ENCODE peak calls at places on chromosomes 12 and 14, in seven cellular contexts. D is mesendoderm, M is H9, I is neuronal stem cell, B is IMR-90, J is H1, R is mesenchymal stem cell. G is an unnamed sample.

GRCh38 chr14:66045572-66046021 is 440.6 kb upstream of the CCDC196 start:
- DNase-seq in D (peak; percentile 93), M (no peak), I (no peak), B (no peak), J (no peak), R (peak; percentile 24), G (peak; percentile 63)

GRCh38 chr14:71863049-71863448 is 69.2 kb upstream of the RGS6 start:
- DNase-seq in D (no peak), M (no peak), I (no peak), B (no peak), J (no peak), R (no peak), G (no peak)

GRCh38 chr12:91990525-91990924 is 155.1 kb downstream of the BTG1 start:
- DNase-seq in D (no peak), M (no peak), I (no peak), B (peak; percentile 63), J (no peak), R (no peak), G (no peak)

GRCh38 chr14:24312736-24313507 is 1.6 kb downstream of the LTB4R start:
- DNase-seq in D (no peak), M (no peak), I (no peak), B (peak; percentile 22), J (no peak), R (peak; percentile 69), G (peak; percentile 23)

GRCh38 chr12:117768860-117769259 is 199.9 kb downstream of the KSR2 start:
- DNase-seq in D (no peak), M (no peak), I (no peak), B (no peak), J (no peak), R (no peak), G (no peak)

GRCh38 chr12:22046090-22046967 is at the start of gene CMAS:
- DNase-seq in D (peak; percentile 89), M (peak; percentile 93), I (peak; percentile 73), B (peak; percentile 54), J (peak; percentile 38), R (peak; percentile 64), G (peak; percentile 11)

GRCh38 chr12:91778091-91778819 is 367.4 kb downstream of the BTG1 start:
- DNase-seq in D (no peak), M (no peak), I (no peak), B (peak; percentile 13), J (no peak), R (peak; percentile 26), G (no peak)

GRCh38 chr12:105279460-105280056 is 43.6 kb upstream of the APPL2 start:
- DNase-seq in D (no peak), M (peak; percentile 61), I (peak; percentile 9), B (no peak), J (no peak), R (no peak), G (peak; percentile 74)

GRCh38 chr12:123572391-123572790 is 12.0 kb upstream of the TMED2 start:
- DNase-seq in D (no peak), M (no peak), I (no peak), B (no peak), J (no peak), R (no peak), G (no peak)

GRCh38 chr12:127296591-127296990 is 970.4 kb upstream of the TMEM132C start:
- DNase-seq in D (no peak), M (no peak), I (no peak), B (no peak), J (no peak), R (no peak), G (no peak)

GRCh38 chr14:53670701-53671100 is 285.9 kb downstream of the BMP4 start:
- DNase-seq in D (no peak), M (no peak), I (no peak), B (peak; percentile 89), J (no peak), R (peak; percentile 92), G (peak; percentile 27)

GRCh38 chr14:22794533-22794932 is 20.7 kb downstream of the SLC7A7 start:
- DNase-seq in D (no peak), M (no peak), I (no peak), B (no peak), J (no peak), R (no peak), G (no peak)

GRCh38 chr14:32354716-32355115 is 25.6 kb downstream of the AKAP6 start:
- DNase-seq in D (no peak), M (no peak), I (no peak), B (no peak), J (no peak), R (no peak), G (no peak)

GRCh38 chr12:63301311-63301710 is 150.3 kb upstream of the AVPR1A start:
- DNase-seq in D (no peak), M (no peak), I (no peak), B (no peak), J (no peak), R (peak; percentile 26), G (peak; percentile 94)

GRCh38 chr14:37221073-37221472 is 23.3 kb downstream of the MIPOL1 start:
- DNase-seq in D (no peak), M (no peak), I (no peak), B (no peak), J (no peak), R (no peak), G (no peak)

GRCh38 chr14:37223947-37224474 is 26.3 kb downstream of the MIPOL1 start:
- DNase-seq in D (no peak), M (no peak), I (no peak), B (no peak), J (no peak), R (no peak), G (no peak)
- H3K4me2 ChIP-seq in D (no peak overlapping the region), M (no peak overlapping the region), I (no peak overlapping the region), B (no peak overlapping the region), J (no peak overlapping the region), R (no peak overlapping the region), G (no peak overlapping the region)

GRCh38 chr12:86662464-86662863 is 406.3 kb upstream of the MGAT4C start:
- DNase-seq in D (no peak), M (no peak), I (no peak), B (no peak), J (no peak), R (no peak), G (no peak)
- H3K23ac ChIP-seq in D (no peak overlapping the region), M (no peak overlapping the region), I (no peak overlapping the region), B (no peak overlapping the region), J (no peak overlapping the region), R (no peak overlapping the region), G (no peak overlapping the region)

DNA sequence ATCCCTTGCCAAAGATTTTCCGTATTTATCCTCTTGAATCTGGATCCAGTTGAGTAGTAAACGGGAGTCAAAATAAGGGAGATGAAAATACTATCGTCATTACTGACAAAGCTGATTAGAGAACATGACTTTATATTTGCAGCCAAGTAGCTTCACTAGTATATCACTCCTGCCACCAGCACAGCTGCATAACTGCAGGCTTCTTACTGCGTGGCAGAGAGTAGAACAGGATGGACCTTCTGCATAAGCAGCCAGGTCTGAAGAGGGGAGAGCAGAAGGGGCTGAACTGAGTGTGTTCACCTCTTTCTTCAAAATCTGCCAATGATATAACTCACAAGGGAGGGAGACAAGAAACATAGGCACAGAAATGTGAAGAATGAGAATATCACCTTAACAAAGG is 283.7 kb downstream of the FBXL14 start:
- DNase-seq in D (no peak), M (no peak), I (no peak), B (no peak), J (no peak), R (no peak), G (no peak)
- H3K4me2 ChIP-seq in D (no peak overlapping the region), M (no peak overlapping the region), I (no peak overlapping the region), B (no peak overlapping the region), J (no peak overlapping the region), R (no peak overlapping the region), G (no peak overlapping the region)

GRCh38 chr12:100572184-100572583 is 1.3 kb upstream of the GAS2L3 start:
- DNase-seq in D (no peak), M (no peak), I (no peak), B (no peak), J (no peak), R (no peak), G (no peak)
- H3K23ac ChIP-seq in D (no peak overlapping the region), M (no peak overlapping the region), I (no peak overlapping the region), B (no peak overlapping the region), J (no peak overlapping the region), R (no peak overlapping the region), G (no peak overlapping the region)

GRCh38 chr14:75857199-75857598 is 124.6 kb downstream of the TGFB3 start:
- DNase-seq in D (no peak), M (no peak), I (no peak), B (no peak), J (no peak), R (no peak), G (no peak)

GRCh38 chr14:75859746-75860145 is 122.0 kb downstream of the TGFB3 start:
- DNase-seq in D (no peak), M (no peak), I (no peak), B (no peak), J (no peak), R (no peak), G (no peak)

GRCh38 chr14:75861161-75861621 is 120.6 kb downstream of the TGFB3 start:
- DNase-seq in D (peak; percentile 39), M (peak; percentile 38), I (no peak), B (peak; percentile 87), J (no peak), R (peak; percentile 72), G (no peak)

GRCh38 chr14:75858375-75858774 is 123.4 kb downstream of the TGFB3 start:
- DNase-seq in D (no peak), M (no peak), I (no peak), B (no peak), J (no peak), R (no peak), G (no peak)

GRCh38 chr14:75860561-75861160 is 121.1 kb downstream of the TGFB3 start:
- DNase-seq in D (peak; percentile 74), M (no peak), I (no peak), B (no peak), J (no peak), R (no peak), G (no peak)
- H3K4me2 ChIP-seq in D (no peak overlapping the region), M (peak overlapping the region; percentile 20), I (no peak overlapping the region), B (peak overlapping the region; percentile 63), J (peak overlapping the region; percentile 35), R (no peak overlapping the region), G (no peak overlapping the region)

GRCh38 chr14:75484711-75485429 is 37.4 kb upstream of the BATF start:
- DNase-seq in D (no peak), M (no peak), I (no peak), B (no peak), J (no peak), R (no peak), G (peak; percentile 38)
- H3K23ac ChIP-seq in D (no peak overlapping the region), M (no peak overlapping the region), I (no peak overlapping the region), B (no peak overlapping the region), J (no peak overlapping the region), R (no peak overlapping the region), G (no peak overlapping the region)

GRCh38 chr14:39668449-39668848 is 236.2 kb upstream of the FBXO33 start:
- DNase-seq in D (no peak), M (no peak), I (no peak), B (no peak), J (no peak), R (no peak), G (no peak)
- H3K4me2 ChIP-seq in D (no peak overlapping the region), M (no peak overlapping the region), I (no peak overlapping the region), B (no peak overlapping the region), J (no peak overlapping the region), R (no peak overlapping the region), G (no peak overlapping the region)